ENCODE peak calls at places on chromosomes 5 and 9, in ten cellular contexts. D, X, Q, J, C, M, G, P, E and S are unnamed samples.

GRCh38 chr5:82164957-82165698 is 113.0 kb downstream of the RPS23 start:
- DNase-seq in X (peak), D (peak), C (no peak), E (peak), M (no peak), P (peak), J (no peak), Q (peak), G (no peak), S (no peak)

GRCh38 chr5:60177596-60177995 is 284.1 kb upstream of the PDE4D start:
- DNase-seq in X (no peak), P (no peak), Q (peak), G (no peak), C (no peak), D (no peak), J (no peak), E (no peak), M (no peak), S (no peak)

GRCh38 chr5:160542281-160542680 is 120.6 kb downstream of the PTTG1 start:
- DNase-seq in J (no peak), E (no peak), C (no peak), D (no peak), X (no peak), Q (peak), M (no peak), P (peak), G (no peak), S (no peak)

GRCh38 chr5:65742565-65743231 is 20.7 kb downstream of the NLN start:
- DNase-seq in Q (peak), P (no peak), X (no peak), E (peak), G (no peak), D (peak), J (no peak), M (no peak), C (no peak), S (peak)

GRCh38 chr5:82493217-82493616 is 215.1 kb upstream of the RPS23 start:
- DNase-seq in P (no peak), J (no peak), G (no peak), D (no peak), C (no peak), Q (no peak), M (no peak), E (no peak), X (no peak), S (no peak)

GRCh38 chr5:136057401-136057951 is 28.7 kb downstream of the TGFBI start:
- DNase-seq in Q (peak), X (no peak), J (no peak), M (no peak), C (peak), G (no peak), P (no peak), E (no peak), D (peak), S (no peak)

GRCh38 chr5:44360919-44361625 is 28.1 kb downstream of the FGF10 start:
- DNase-seq in C (no peak), J (no peak), X (no peak), D (no peak), E (no peak), Q (no peak), G (no peak), M (no peak), P (no peak), S (no peak)

GRCh38 chr9:76704601-76705204 is 59.5 kb upstream of the PCA3 start:
- DNase-seq in E (peak), J (no peak), G (no peak), X (no peak), C (no peak), M (no peak), Q (peak), D (peak), P (peak), S (peak)

GRCh38 chr9:23341346-23341745 is 484.7 kb downstream of the ELAVL2 start:
- DNase-seq in M (no peak), E (no peak), Q (no peak), D (peak), J (no peak), C (no peak), X (no peak), G (no peak), P (no peak), S (no peak)

GRCh38 chr5:171415115-171415730 is 4.2 kb upstream of the FGF18 start:
- DNase-seq in M (no peak), E (no peak), X (peak), Q (peak), P (peak), G (no peak), D (peak), J (peak), C (no peak), S (no peak)

GRCh38 chr9:82488702-82489578 is 500.4 kb downstream of the SPATA31D1 start:
- DNase-seq in C (no peak), X (no peak), E (peak), J (no peak), P (no peak), G (no peak), M (no peak), D (peak), Q (peak), S (no peak)

GRCh38 chr9:82489579-82489915 is 501.0 kb downstream of the SPATA31D1 start:
- DNase-seq in X (no peak), P (no peak), J (no peak), C (no peak), D (peak), G (no peak), E (no peak), Q (peak), M (no peak), S (no peak)

GRCh38 chr9:82491604-82492003 is 503.0 kb downstream of the SPATA31D1 start:
- DNase-seq in P (no peak), J (no peak), E (no peak), X (no peak), G (no peak), Q (peak), D (no peak), C (no peak), M (no peak), S (no peak)

GRCh38 chr9:82490019-82490499 is 501.5 kb downstream of the SPATA31D1 start:
- DNase-seq in C (no peak), Q (peak), J (no peak), G (no peak), M (no peak), E (no peak), X (no peak), P (peak), D (peak), S (no peak)

GRCh38 chr9:82488319-82488701 is 499.7 kb downstream of the SPATA31D1 start:
- DNase-seq in Q (no peak), P (no peak), M (no peak), G (no peak), J (no peak), X (no peak), E (no peak), C (no peak), D (no peak), S (no peak)
- TF ChIP-seq CTCF in Q (no peak), P (no peak), M (no peak), G (no peak), J (no peak), X (no peak), E (no peak), C (no peak), D (no peak), S (no peak)

GRCh38 chr9:88476491-88477271 is 58.3 kb upstream of the NXNL2 start:
- DNase-seq in M (no peak), E (peak), D (no peak), G (no peak), Q (peak), C (no peak), J (no peak), P (no peak), X (no peak), S (no peak)

GRCh38 chr9:88478236-88478635 is 56.7 kb upstream of the NXNL2 start:
- DNase-seq in Q (peak), M (no peak), E (no peak), P (no peak), J (no peak), X (no peak), G (no peak), D (no peak), C (no peak), S (no peak)

GRCh38 chr9:88477300-88477751 is 57.7 kb upstream of the NXNL2 start:
- DNase-seq in X (no peak), D (peak), P (no peak), J (no peak), Q (peak), C (no peak), M (no peak), G (no peak), E (peak), S (no peak)

DNA sequence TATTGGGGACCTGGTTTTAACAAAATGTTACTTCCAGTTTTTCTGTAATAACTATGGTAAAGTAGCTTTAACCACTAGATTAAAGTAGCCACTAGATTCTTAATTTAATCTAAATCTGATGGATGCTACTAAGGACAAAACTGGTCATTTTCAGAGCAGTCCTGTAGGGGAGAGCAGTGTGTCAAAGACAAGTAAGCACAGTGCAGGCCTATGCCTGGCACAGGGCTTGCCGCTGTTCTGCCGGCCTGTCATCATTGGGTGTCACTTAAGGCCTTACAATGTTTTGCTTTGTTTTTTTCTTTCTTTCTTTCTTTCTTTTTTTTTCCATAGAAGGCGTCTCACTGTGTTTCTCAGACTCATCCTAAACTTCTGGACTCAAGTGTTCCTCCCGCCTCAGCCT is 53.0 kb upstream of the NXNL2 start:
- DNase-seq in P (no peak), M (no peak), X (no peak), G (no peak), J (no peak), Q (no peak), C (no peak), E (no peak), D (no peak), S (no peak)
- TF ChIP-seq CTCF in P (peak), M (no peak), X (peak), G (no peak), J (no peak), Q (no peak), C (no peak), E (no peak), D (no peak), S (no peak)

GRCh38 chr9:6671416-6671815 is 25.9 kb upstream of the GLDC start:
- DNase-seq in J (no peak), P (no peak), C (no peak), X (no peak), E (no peak), D (no peak), G (no peak), M (no peak), Q (no peak), S (no peak)

GRCh38 chr9:6664204-6664683 is 18.7 kb upstream of the GLDC start:
- DNase-seq in P (no peak), M (no peak), G (no peak), C (no peak), Q (no peak), D (no peak), E (no peak), X (no peak), J (no peak), S (no peak)

GRCh38 chr9:6667080-6667479 is 21.6 kb upstream of the GLDC start:
- DNase-seq in X (no peak), P (no peak), D (no peak), M (no peak), C (no peak), G (no peak), Q (no peak), E (no peak), J (no peak), S (no peak)

GRCh38 chr9:6669881-6670280 is 24.4 kb upstream of the GLDC start:
- DNase-seq in C (peak), E (no peak), Q (no peak), D (no peak), P (no peak), X (no peak), J (no peak), G (no peak), M (no peak), S (no peak)

GRCh38 chr9:6667633-6668280 is 22.2 kb upstream of the GLDC start:
- DNase-seq in P (peak), E (no peak), J (no peak), Q (peak), D (peak), C (no peak), G (no peak), X (no peak), M (no peak), S (no peak)
- TF ChIP-seq CTCF in P (peak), E (peak), J (no peak), Q (peak), D (peak), C (peak), G (peak), X (peak), M (peak), S (peak)

GRCh38 chr9:104808030-104808614 is 44.2 kb downstream of the NIPSNAP3B start:
- DNase-seq in Q (peak), D (peak), J (peak), X (peak), G (no peak), C (no peak), M (no peak), E (no peak), P (peak), S (no peak)
- TF ChIP-seq CTCF in Q (peak), D (peak), J (no peak), X (peak), G (no peak), C (no peak), M (no peak), E (peak), P (peak), S (no peak)

DNA sequence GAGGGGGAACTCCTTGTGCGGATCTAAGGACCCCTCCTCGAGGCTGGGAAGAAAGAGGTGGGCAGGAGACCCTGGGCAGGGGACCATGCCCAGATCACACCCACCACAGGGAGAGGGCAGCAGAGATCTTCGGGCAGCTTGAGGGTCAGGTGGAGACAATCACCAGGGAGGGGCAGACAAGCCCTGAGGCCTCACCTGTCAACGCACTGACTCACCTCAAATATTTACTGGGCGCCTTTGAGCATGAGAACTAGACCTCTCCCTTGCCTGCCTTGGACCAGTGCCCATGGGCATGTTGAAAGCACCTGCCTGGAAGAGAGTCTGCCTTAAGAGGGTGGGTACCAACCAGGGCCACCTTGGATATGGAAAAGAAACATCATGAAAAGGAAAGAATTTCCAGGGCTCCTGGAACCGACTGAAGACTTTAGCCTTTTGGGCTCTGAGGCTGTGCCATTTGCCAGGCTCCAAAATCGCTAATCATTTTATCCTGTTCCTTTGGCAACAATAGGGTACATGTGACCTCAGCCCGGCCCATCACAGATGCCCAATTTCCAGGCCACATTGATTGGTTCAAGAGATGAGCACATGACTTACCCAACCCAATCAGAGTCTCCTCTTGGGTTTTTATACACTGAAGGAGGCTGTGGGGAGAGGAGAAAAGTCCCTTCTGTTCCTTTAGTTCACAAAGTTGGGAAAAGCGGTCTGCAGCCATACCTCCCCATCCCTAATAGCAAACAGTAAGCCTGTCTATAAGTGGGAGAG is 10.4 kb upstream of the SPINK4 start:
- DNase-seq in P (peak), Q (no peak), X (peak), E (no peak), G (no peak), J (no peak), D (no peak), M (peak), C (no peak), S (no peak)
- TF ChIP-seq CTCF in P (peak), Q (no peak), X (peak), E (no peak), G (no peak), J (peak), D (no peak), M (no peak), C (no peak), S (no peak)

GRCh38 chr5:150164640-150165039 is 1.9 kb upstream of the CDX1 start:
- DNase-seq in C (no peak), Q (no peak), E (no peak), G (no peak), J (no peak), X (no peak), D (no peak), P (no peak), M (no peak), S (no peak)

GRCh38 chr5:150168864-150169263 is 2.3 kb downstream of the CDX1 start:
- DNase-seq in D (no peak), J (no peak), M (no peak), E (no peak), P (no peak), X (no peak), Q (no peak), C (no peak), G (no peak), S (no peak)

GRCh38 chr5:150167163-150167798 is 703 bp downstream of the CDX1 start:
- DNase-seq in Q (no peak), D (no peak), E (no peak), J (no peak), M (no peak), X (no peak), G (no peak), P (peak), C (no peak), S (no peak)

GRCh38 chr5:150166193-150167162 is at the start of gene CDX1:
- DNase-seq in X (peak), J (no peak), D (no peak), E (no peak), G (no peak), C (no peak), M (no peak), P (peak), Q (no peak), S (no peak)

GRCh38 chr5:150167908-150168307 is 1.3 kb downstream of the CDX1 start:
- DNase-seq in D (no peak), M (no peak), P (peak), Q (no peak), E (no peak), J (no peak), C (no peak), G (no peak), X (peak), S (no peak)
- TF ChIP-seq CTCF in D (no peak), M (no peak), P (peak), Q (no peak), E (peak), J (no peak), C (no peak), G (no peak), X (peak), S (no peak)

GRCh38 chr5:79259383-79259782 is 23.5 kb downstream of the JMY start:
- DNase-seq in G (no peak), X (no peak), D (no peak), J (no peak), M (no peak), Q (no peak), P (no peak), E (no peak), C (no peak), S (no peak)

GRCh38 chr5:79257314-79257713 is 21.4 kb downstream of the JMY start:
- DNase-seq in D (no peak), E (no peak), G (no peak), X (no peak), J (no peak), C (no peak), Q (no peak), M (no peak), P (no peak), S (no peak)

GRCh38 chr5:79256563-79256962 is 20.6 kb downstream of the JMY start:
- DNase-seq in X (no peak), C (no peak), J (no peak), P (no peak), Q (no peak), D (no peak), M (no peak), G (no peak), E (no peak), S (no peak)

GRCh38 chr5:79258801-79259200 is 22.9 kb downstream of the JMY start:
- DNase-seq in G (no peak), P (no peak), M (no peak), C (no peak), X (no peak), E (no peak), Q (no peak), D (no peak), J (no peak), S (no peak)

DNA sequence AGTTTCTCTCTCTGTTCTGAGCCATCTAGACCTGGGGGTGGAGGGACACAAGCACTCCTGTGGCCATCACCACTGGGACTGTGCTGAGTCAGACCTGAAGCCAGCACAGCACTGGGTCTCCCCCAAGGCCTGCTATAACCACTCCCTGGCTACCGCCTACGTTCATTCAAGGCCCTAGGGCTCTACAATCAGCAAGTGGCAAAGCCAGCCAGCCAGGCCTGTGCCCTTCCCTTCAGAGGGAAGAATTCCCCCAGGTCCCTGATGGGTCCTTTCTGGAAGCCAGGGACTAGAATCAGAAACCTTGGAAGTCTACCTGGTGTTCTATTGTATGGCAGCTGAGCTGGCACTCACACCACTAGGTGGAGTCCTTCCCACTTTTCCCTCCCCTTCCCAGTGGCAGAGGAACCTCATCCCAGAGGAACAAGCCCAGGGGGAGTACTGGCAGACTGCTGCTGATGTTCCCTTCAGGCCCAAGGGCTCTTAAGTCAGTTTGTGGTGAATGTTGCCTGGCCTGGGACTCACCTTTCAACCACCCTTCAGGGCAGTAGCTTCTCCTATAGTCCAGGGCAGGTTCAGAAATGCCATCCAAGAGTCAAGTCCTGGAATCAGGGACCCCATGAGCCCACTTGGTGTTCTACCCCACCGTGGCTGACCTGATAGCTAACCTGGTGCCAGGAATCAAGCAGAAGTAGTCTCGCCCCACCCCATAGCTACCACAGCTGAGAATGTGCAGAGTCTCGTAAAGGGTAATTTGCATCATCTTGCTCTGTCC is 20.0 kb downstream of the JMY start:
- DNase-seq in G (no peak), J (peak), C (no peak), P (peak), X (peak), D (peak), E (peak), M (no peak), Q (peak), S (peak)
- TF ChIP-seq CTCF in G (no peak), J (peak), C (no peak), P (peak), X (peak), D (peak), E (peak), M (no peak), Q (peak), S (peak)